ENCODE peak calls at places on chromosome 12, in four cellular contexts. H is fibroblast of lung, E is activated T-helper 1 cell treated with Interleukin-2 at 50 U/mL for 16 hours, P is posterior cingulate gyrus. Z is an unnamed sample.

GRCh38 chr12:110075880-110076279 is 27.6 kb upstream of the C12orf76 start:
- DNase-seq in H (no peak), E (no peak), P (no peak), Z (no peak)

GRCh38 chr12:3275171-3276041 is 198.2 kb downstream of the TSPAN9 start:
- DNase-seq in H (peak; percentile 66), E (peak; percentile 51), P (peak; percentile 55), Z (peak; percentile 84)

GRCh38 chr12:56410768-56411167 is 38.5 kb downstream of the TIMELESS start:
- DNase-seq in H (no peak), E (no peak), P (no peak), Z (no peak)

GRCh38 chr12:72268386-72268785 is 3.8 kb upstream of the TRHDE start:
- DNase-seq in H (peak; percentile 37), E (no peak), P (no peak), Z (no peak)

GRCh38 chr12:53048780-53049401 is 974 bp upstream of the TNS2 start:
- DNase-seq in H (peak; percentile 79), E (no peak), P (no peak), Z (no peak)

GRCh38 chr12:5688226-5688625 is 256.3 kb downstream of the NTF3 start:
- DNase-seq in H (no peak), E (no peak), P (no peak), Z (no peak)

GRCh38 chr12:46915861-46916260 is 90.1 kb upstream of the SLC38A4 start:
- DNase-seq in H (peak; percentile 79), E (no peak), P (no peak), Z (no peak)

GRCh38 chr12:34218193-34219045 is 196.1 kb downstream of the ALG10 start:
- DNase-seq in H (peak; percentile 48), E (peak; percentile 24), P (peak; percentile 44), Z (peak; percentile 15)

GRCh38 chr12:47184813-47185212 is 105.1 kb upstream of the AMIGO2 start:
- DNase-seq in H (no peak), E (no peak), P (no peak), Z (no peak)

GRCh38 chr12:119456824-119457223 is 122.3 kb downstream of the CCDC60 start:
- DNase-seq in H (no peak), E (no peak), P (no peak), Z (no peak)

GRCh38 chr12:124484526-124484953 is 82.9 kb downstream of the NCOR2 start:
- DNase-seq in H (no peak), E (no peak), P (no peak), Z (no peak)

GRCh38 chr12:674272-674781 is 11.1 kb upstream of the NINJ2 start:
- DNase-seq in H (no peak), E (peak; percentile 28), P (no peak), Z (no peak)

GRCh38 chr12:52182456-52182855 is 9.4 kb downstream of the KRT80 start:
- DNase-seq in H (no peak), E (no peak), P (no peak), Z (no peak)

GRCh38 chr12:130968611-130969010 is 14.9 kb downstream of the ADGRD1 start:
- DNase-seq in H (no peak), E (no peak), P (no peak), Z (no peak)

GRCh38 chr12:5026342-5026938 is 17.2 kb upstream of the KCNA5 start:
- DNase-seq in H (no peak), E (no peak), P (no peak), Z (no peak)

GRCh38 chr12:71460318-71460717 is 20.7 kb downstream of the LGR5 start:
- DNase-seq in H (no peak), E (no peak), P (no peak), Z (no peak)

GRCh38 chr12:78229491-78230209 is 399.0 kb downstream of the NAV3 start:
- DNase-seq in H (peak; percentile 54), E (no peak), P (no peak), Z (peak; percentile 22)

GRCh38 chr12:47793015-47793681 is 20.1 kb downstream of the SLC48A1 start:
- DNase-seq in H (no peak), E (no peak), P (no peak), Z (no peak)

GRCh38 chr12:8734873-8735381 is 37.1 kb downstream of the RIMKLB start:
- DNase-seq in H (peak; percentile 23), E (no peak), P (no peak), Z (no peak)

GRCh38 chr12:1115471-1116242 is 124.6 kb downstream of the ERC1 start:
- DNase-seq in H (peak; percentile 49), E (no peak), P (no peak), Z (no peak)

GRCh38 chr12:75655233-75655879 is 143.9 kb upstream of the KRR1 start:
- DNase-seq in H (no peak), E (no peak), P (no peak), Z (no peak)

GRCh38 chr12:120100630-120101029 is 15.9 kb downstream of the RAB35 start:
- DNase-seq in H (peak; percentile 81), E (no peak), P (peak; percentile 65), Z (peak; percentile 69)

GRCh38 chr12:109448272-109448671 is 28.8 kb downstream of the KCTD10 start:
- DNase-seq in H (no peak), E (no peak), P (no peak), Z (no peak)

GRCh38 chr12:61757831-61758505 is 502.2 kb upstream of the USP15 start:
- DNase-seq in H (no peak), E (no peak), P (no peak), Z (no peak)

GRCh38 chr12:120783197-120783596 is 57.6 kb downstream of the ACADS start:
- DNase-seq in H (peak; percentile 46), E (no peak), P (no peak), Z (no peak)

GRCh38 chr12:125068391-125068790 is 3.2 kb downstream of the AACS start:
- DNase-seq in H (no peak), E (no peak), P (no peak), Z (no peak)

GRCh38 chr12:102960766-102961487 is 3.5 kb downstream of the ASCL1 start:
- DNase-seq in H (no peak), E (no peak), P (peak; percentile 52), Z (no peak)

GRCh38 chr12:116454076-116454475 is 105.1 kb upstream of the MAP1LC3B2 start:
- DNase-seq in H (no peak), E (no peak), P (no peak), Z (no peak)

GRCh38 chr12:76878045-76878898 is 547 bp downstream of the CSRP2 start:
- DNase-seq in H (peak; percentile 8), E (no peak), P (no peak), Z (peak; percentile 20)

GRCh38 chr12:56431850-56432249 is 17.4 kb downstream of the TIMELESS start:
- DNase-seq in H (no peak), E (no peak), P (no peak), Z (no peak)

GRCh38 chr12:120639771-120640721 is at the start of gene CABP1:
- DNase-seq in H (no peak), E (peak; percentile 58), P (no peak), Z (peak; percentile 64)

GRCh38 chr12:547883-548470 is 88.2 kb downstream of the B4GALNT3 start:
- DNase-seq in H (no peak), E (no peak), P (no peak), Z (no peak)

GRCh38 chr12:106108187-106108816 is 30.5 kb downstream of the NUAK1 start:
- DNase-seq in H (peak; percentile 28), E (no peak), P (no peak), Z (no peak)

GRCh38 chr12:107990325-107990724 is 138.8 kb upstream of the WSCD2 start:
- DNase-seq in H (no peak), E (no peak), P (no peak), Z (peak; percentile 21)

GRCh38 chr12:49098035-49098451 is 3.4 kb upstream of the DHH start:
- DNase-seq in H (peak; percentile 41), E (peak; percentile 29), P (no peak), Z (peak; percentile 35)

GRCh38 chr12:109757671-109758265 is 44.1 kb downstream of the FAM222A start:
- DNase-seq in H (no peak), E (no peak), P (no peak), Z (no peak)

GRCh38 chr12:124386059-124386458 is 91.2 kb downstream of the RFLNA start:
- DNase-seq in H (no peak), E (no peak), P (no peak), Z (no peak)

GRCh38 chr12:116002890-116003536 is 274.5 kb downstream of the MED13L start:
- DNase-seq in H (peak; percentile 62), E (no peak), P (no peak), Z (no peak)

GRCh38 chr12:121465921-121466799 is 66.2 kb downstream of the RNF34 start:
- DNase-seq in H (no peak), E (peak; percentile 43), P (no peak), Z (no peak)